ENCODE peak calls at places on chromosomes 13 and 19, in five cellular contexts. U, N, P, O and H are unnamed samples.

GRCh38 chr13:20182231-20182846 is 10.4 kb downstream of the GJB2 start:
- DNase-seq in U (peak; percentile 72), N (peak; percentile 72), P (peak; percentile 54), O (peak; percentile 73), H (peak; percentile 35)

GRCh38 chr19:18596752-18597157 is 8.2 kb downstream of the REX1BD start:
- DNase-seq in U (no peak), N (no peak), P (no peak), O (no peak), H (no peak)

GRCh38 chr19:44649578-44650145 is 6.0 kb downstream of the PVR start:
- DNase-seq in U (no peak), N (no peak), P (no peak), O (no peak), H (no peak)

GRCh38 chr13:112711528-112712265 is 21.9 kb downstream of the ATP11A start:
- DNase-seq in U (peak; percentile 83), N (peak; percentile 90), P (peak; percentile 89), O (no peak), H (peak; percentile 93)

GRCh38 chr19:39297931-39298634 is 1.9 kb downstream of the IFNL1 start:
- DNase-seq in U (no peak), N (no peak), P (no peak), O (no peak), H (no peak)

GRCh38 chr19:1223018-1223855 is 14.6 kb downstream of the CBARP start:
- DNase-seq in U (no peak), N (peak; percentile 37), P (no peak), O (peak; percentile 67), H (no peak)

GRCh38 chr19:18245297-18245696 is 19.1 kb upstream of the PDE4C start:
- DNase-seq in U (no peak), N (no peak), P (no peak), O (no peak), H (no peak)

GRCh38 chr19:18229474-18229873 is 3.2 kb upstream of the PDE4C start:
- DNase-seq in U (no peak), N (no peak), P (no peak), O (no peak), H (no peak)

GRCh38 chr19:44609219-44609618 is 4.1 kb upstream of the IGSF23 start:
- DNase-seq in U (no peak), N (no peak), P (no peak), O (no peak), H (no peak)

GRCh38 chr13:38334845-38335244 is 14.8 kb upstream of the UFM1 start:
- DNase-seq in U (no peak), N (no peak), P (no peak), O (no peak), H (no peak)

GRCh38 chr19:50729894-50730293 is 6.7 kb downstream of the CLEC11A start:
- DNase-seq in U (no peak), N (no peak), P (no peak), O (no peak), H (no peak)

GRCh38 chr19:3692141-3693029 is 7.9 kb downstream of the PIP5K1C start:
- DNase-seq in U (no peak), N (no peak), P (no peak), O (peak; percentile 19), H (no peak)

GRCh38 chr13:93158565-93158964 is 68.0 kb upstream of the GPC6 start:
- DNase-seq in U (no peak), N (no peak), P (no peak), O (no peak), H (no peak)

GRCh38 chr19:11115042-11115441 is 25.8 kb downstream of the LDLR start:
- DNase-seq in U (no peak), N (no peak), P (no peak), O (no peak), H (no peak)

GRCh38 chr13:112114391-112114790 is 47.4 kb downstream of the SOX1 start:
- DNase-seq in U (no peak), N (no peak), P (no peak), O (no peak), H (no peak)

GRCh38 chr13:114261328-114261965 is 20.0 kb upstream of the UPF3A start:
- DNase-seq in U (no peak), N (no peak), P (no peak), O (no peak), H (no peak)

GRCh38 chr13:49594576-49594975 is 9.2 kb upstream of the RCBTB1 start:
- DNase-seq in U (no peak), N (no peak), P (no peak), O (no peak), H (no peak)

GRCh38 chr13:30355405-30355741 is 48.0 kb upstream of the KATNAL1 start:
- DNase-seq in U (no peak), N (no peak), P (no peak), O (peak; percentile 84), H (no peak)

GRCh38 chr13:35475960-35476943 is at the start of gene MAB21L1:
- DNase-seq in U (peak; percentile 36), N (peak; percentile 62), P (peak; percentile 2), O (no peak), H (no peak)

GRCh38 chr19:1855828-1856255 is 7.5 kb downstream of the KLF16 start:
- DNase-seq in U (no peak), N (no peak), P (no peak), O (peak; percentile 37), H (no peak)

GRCh38 chr19:40358773-40359172 is 10.3 kb downstream of the PLD3 start:
- DNase-seq in U (no peak), N (no peak), P (no peak), O (peak; percentile 81), H (no peak)

GRCh38 chr19:4403005-4403761 is 743 bp downstream of the CHAF1A start:
- DNase-seq in U (no peak), N (no peak), P (no peak), O (peak; percentile 37), H (no peak)

GRCh38 chr13:48775285-48775684 is 121.6 kb downstream of the CYSLTR2 start:
- DNase-seq in U (peak; percentile 77), N (peak; percentile 82), P (peak; percentile 41), O (no peak), H (peak; percentile 73)

GRCh38 chr13:41384749-41385503 is 72.4 kb upstream of the RGCC start:
- DNase-seq in U (no peak), N (peak; percentile 18), P (no peak), O (peak; percentile 42), H (no peak)

GRCh38 chr13:110444226-110444653 is 117.3 kb downstream of the RAB20 start:
- DNase-seq in U (no peak), N (peak; percentile 68), P (peak; percentile 54), O (no peak), H (no peak)
- TF ChIP-seq CTCF in U (peak; percentile 46), N (peak; percentile 45), P (peak; percentile 47), O (peak; percentile 40), H (peak; percentile 65)

GRCh38 chr13:99984463-99985242 is 3.1 kb downstream of the ZIC2 start:
- DNase-seq in U (no peak), N (peak; percentile 32), P (no peak), O (no peak), H (no peak)
- H3K4me3 ChIP-seq in U (peak overlapping the region; percentile 94), N (peak overlapping the region; percentile 76), P (no peak overlapping the region), O (no peak overlapping the region), H (peak overlapping the region; percentile 75)

DNA sequence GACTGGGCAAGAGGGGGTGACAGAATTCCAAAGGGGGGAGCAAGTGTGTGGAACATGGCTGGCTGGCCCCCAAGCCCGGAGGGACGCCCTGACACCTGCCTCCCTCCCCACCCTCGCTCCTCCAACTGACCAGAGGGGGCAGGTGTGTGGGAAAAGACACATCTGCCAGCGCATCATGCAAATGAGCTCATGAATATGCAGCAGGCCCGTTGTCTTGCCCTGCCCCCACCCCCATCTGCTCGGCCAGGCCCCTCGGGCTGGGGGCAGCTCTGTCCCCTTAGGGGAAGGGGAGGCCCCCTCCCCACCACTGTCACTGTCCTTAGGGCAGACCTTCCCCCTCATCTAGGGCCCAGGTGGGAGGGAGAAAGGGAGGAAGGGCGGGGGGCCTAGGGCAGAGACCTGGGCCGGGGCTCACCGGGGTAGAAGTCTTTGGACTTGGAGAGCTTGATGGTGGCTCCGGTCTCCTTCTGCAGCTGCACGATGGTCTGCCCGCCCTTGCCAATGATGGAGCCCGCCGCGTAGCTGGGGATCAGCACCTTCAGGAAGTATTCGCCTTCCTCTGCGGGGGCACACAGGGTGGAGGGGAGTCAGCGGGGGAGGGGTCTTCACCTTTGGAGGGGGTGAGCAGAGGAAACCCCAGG is 12.9 kb downstream of the NOVA2 start:
- DNase-seq in U (no peak), N (no peak), P (no peak), O (no peak), H (no peak)
- TF ChIP-seq CTCF in U (no peak), N (no peak), P (no peak), O (peak; percentile 11), H (no peak)

GRCh38 chr19:6911523-6911922 is 24.1 kb downstream of the ADGRE1 start:
- DNase-seq in U (no peak), N (no peak), P (no peak), O (no peak), H (no peak)
- H3K4me3 ChIP-seq in U (no peak overlapping the region), N (no peak overlapping the region), P (no peak overlapping the region), O (no peak overlapping the region), H (no peak overlapping the region)